ENCODE peak calls at places on chromosomes 2 and 18, in ten cellular contexts. D is mammary epithelial cell, O is body of pancreas, I is tibial artery, J is heart left ventricle, G is breast epithelium, F is lung, X is endodermal cell, B is prostate gland, K is pancreas. H is an unnamed sample. For H3K27me3 and H3K4me1, the result is how much of the 10 kb centered on the place peaks cover.

GRCh38 chr18:58967643-58968291 is 103.1 kb downstream of the ZNF532 start:
- DNase-seq in D (no peak), O (no peak), I (no peak), J (no peak), G (no peak), F (no peak), X (peak), B (no peak), K (no peak), H (no peak)

GRCh38 chr18:11884396-11885030 is 23.6 kb downstream of the MPPE1 start:
- DNase-seq in D (no peak), O (no peak), I (no peak), J (no peak), G (no peak), F (no peak), X (no peak), B (no peak), K (no peak), H (no peak)

GRCh38 chr2:239889641-239890055 is 135.5 kb downstream of the NDUFA10 start:
- DNase-seq in D (no peak), O (no peak), I (no peak), J (no peak), G (no peak), F (no peak), X (peak), B (no peak), K (no peak), H (no peak)

GRCh38 chr2:128363991-128364390 is 45.3 kb upstream of the HS6ST1 start:
- DNase-seq in D (no peak), O (no peak), I (peak), J (no peak), G (no peak), F (no peak), X (peak), B (no peak), K (no peak), H (no peak)

GRCh38 chr2:54676656-54677055 is 46.8 kb upstream of the EML6 start:
- DNase-seq in D (no peak), O (no peak), I (no peak), J (no peak), G (no peak), F (no peak), X (no peak), B (no peak), K (no peak), H (no peak)

GRCh38 chr2:220353897-220354296 is 726.5 kb downstream of the SLC4A3 start:
- DNase-seq in D (peak), O (no peak), I (no peak), J (no peak), G (no peak), F (no peak), X (no peak), B (no peak), K (no peak), H (no peak)

GRCh38 chr2:111678651-111679050 is 205.3 kb downstream of the ANAPC1 start:
- DNase-seq in D (peak), O (no peak), I (no peak), J (no peak), G (no peak), F (no peak), X (no peak), B (no peak), K (no peak), H (no peak)

GRCh38 chr18:58776084-58776483 is 88.6 kb upstream of the ZNF532 start:
- DNase-seq in D (no peak), O (no peak), I (no peak), J (no peak), G (no peak), F (no peak), X (no peak), B (no peak), K (no peak), H (no peak)

GRCh38 chr2:115129502-115129901 is 687.1 kb downstream of the DPP10 start:
- DNase-seq in D (no peak), O (no peak), I (no peak), J (no peak), G (no peak), F (no peak), X (no peak), B (no peak), K (no peak), H (no peak)

GRCh38 chr18:43893001-43893637 is 615.8 kb upstream of the SYT4 start:
- DNase-seq in D (peak), O (peak), I (no peak), J (no peak), G (no peak), F (no peak), X (no peak), B (no peak), K (no peak), H (no peak)

GRCh38 chr2:101625387-101625786 is 72.1 kb upstream of the MAP4K4 start:
- DNase-seq in D (peak), O (no peak), I (no peak), J (no peak), G (no peak), F (no peak), X (peak), B (no peak), K (no peak), H (no peak)

GRCh38 chr2:192828947-192829346 is 634.2 kb upstream of the TMEFF2 start:
- DNase-seq in D (no peak), O (no peak), I (peak), J (no peak), G (no peak), F (no peak), X (no peak), B (no peak), K (no peak), H (no peak)

GRCh38 chr2:136381245-136381644 is 263.3 kb upstream of the CXCR4 start:
- DNase-seq in D (no peak), O (no peak), I (no peak), J (no peak), G (no peak), F (no peak), X (no peak), B (no peak), K (no peak), H (no peak)

GRCh38 chr2:3113769-3114168 is 263.8 kb downstream of the EIPR1 start:
- DNase-seq in D (no peak), O (no peak), I (no peak), J (no peak), G (no peak), F (no peak), X (no peak), B (no peak), K (no peak), H (no peak)

GRCh38 chr2:196372276-196372809 is 201.0 kb upstream of the STK17B start:
- DNase-seq in D (no peak), O (no peak), I (no peak), J (no peak), G (no peak), F (no peak), X (no peak), B (no peak), K (no peak), H (no peak)

GRCh38 chr18:13537022-13537780 is 189.2 kb downstream of the FAM210A start:
- DNase-seq in D (no peak), O (no peak), I (no peak), J (no peak), G (no peak), F (no peak), X (peak), B (no peak), K (no peak), H (peak)

GRCh38 chr2:98710709-98711108 is 20.2 kb downstream of the MGAT4A start:
- DNase-seq in D (no peak), O (no peak), I (no peak), J (no peak), G (no peak), F (no peak), X (no peak), B (no peak), K (no peak), H (no peak)

GRCh38 chr2:166333809-166334208 is 41.9 kb downstream of the SCN9A start:
- DNase-seq in D (peak), O (no peak), I (no peak), J (no peak), G (no peak), F (no peak), X (no peak), B (no peak), K (no peak), H (no peak)

DNA sequence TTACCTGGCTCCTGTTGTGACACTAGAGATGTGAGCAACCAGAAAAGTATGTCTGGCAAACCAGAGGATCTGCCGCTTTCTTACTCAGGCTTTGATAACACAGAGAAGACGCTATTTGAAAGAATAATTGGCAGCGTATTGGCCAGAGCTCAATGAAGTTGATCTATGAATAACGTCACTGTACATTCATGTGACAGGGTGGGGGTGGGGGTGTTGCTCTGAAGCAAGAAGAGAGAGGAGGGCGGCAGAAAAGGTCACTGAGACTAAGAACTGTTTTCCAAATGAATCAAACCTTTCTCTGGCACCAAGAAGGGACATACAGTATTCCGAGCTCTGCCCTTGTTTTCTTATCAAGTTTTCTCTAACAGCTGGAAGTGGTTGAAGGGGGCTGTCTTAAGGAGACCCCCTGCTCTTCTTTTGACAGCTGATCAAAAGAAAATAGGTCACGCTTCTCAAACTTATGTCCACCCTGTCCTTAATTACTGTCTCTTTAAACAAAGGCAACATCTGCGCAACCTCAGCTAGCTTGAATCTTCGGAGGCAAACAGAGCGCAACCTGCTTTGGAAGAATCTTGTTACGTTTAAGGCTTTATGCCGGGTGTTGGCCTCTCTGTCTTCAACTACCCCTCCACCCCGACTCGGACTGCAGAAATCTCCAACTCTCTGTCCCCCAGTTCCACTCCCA is 1.5 kb upstream of the ONECUT2 start:
- DNase-seq in D (no peak), O (no peak), I (no peak), J (no peak), G (no peak), F (no peak), X (no peak), B (no peak), K (no peak), H (no peak)
- H3K27me3 ChIP-seq in D (half or more), O (half or more), I (half or more), J (half or more), G (half or more), F (under half), X (half or more), B (under half), K (half or more), H (half or more)

GRCh38 chr2:225310745-225311144 is 88.8 kb upstream of the NYAP2 start:
- DNase-seq in D (no peak), O (no peak), I (no peak), J (no peak), G (no peak), F (no peak), X (no peak), B (no peak), K (no peak), H (no peak)
- H3K4me1 ChIP-seq in D (under half), O (under half), I (under half), J (under half), G (under half), F (under half), X (under half), B (under half), K (under half), H (under half)

DNA sequence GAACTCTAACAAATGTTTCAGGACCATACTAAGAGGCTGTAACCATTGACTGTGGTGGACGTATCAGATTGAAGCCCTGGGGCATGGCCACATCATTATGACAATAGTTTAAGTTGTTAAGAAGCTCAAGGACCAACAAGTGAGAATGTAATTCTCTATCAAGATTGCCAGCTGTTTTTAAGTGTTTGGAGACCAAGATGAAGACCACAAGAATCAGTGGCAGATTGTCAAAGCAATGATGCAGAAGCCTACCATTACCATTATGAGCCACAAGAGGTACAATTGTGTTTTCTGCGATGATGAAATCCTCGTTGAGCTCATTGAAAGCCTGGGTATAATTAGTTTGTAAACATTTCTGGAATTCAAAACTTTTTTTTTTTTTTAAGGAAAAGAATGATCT is 261.1 kb upstream of the ZEB2 start:
- DNase-seq in D (no peak), O (no peak), I (no peak), J (no peak), G (no peak), F (no peak), X (no peak), B (no peak), K (no peak), H (no peak)
- TF ChIP-seq CTCF in D (no peak), O (no peak), I (no peak), J (no peak), G (no peak), F (no peak), X (peak), B (no peak), K (no peak), H (no peak)

GRCh38 chr2:1403565-1403964 is 9.7 kb upstream of the TPO start:
- DNase-seq in D (no peak), O (no peak), I (no peak), J (no peak), G (no peak), F (no peak), X (no peak), B (no peak), K (no peak), H (no peak)

GRCh38 chr2:1405967-1406366 is 7.3 kb upstream of the TPO start:
- DNase-seq in D (no peak), O (no peak), I (no peak), J (no peak), G (no peak), F (no peak), X (no peak), B (no peak), K (no peak), H (no peak)

GRCh38 chr2:1405124-1405523 is 8.1 kb upstream of the TPO start:
- DNase-seq in D (no peak), O (no peak), I (no peak), J (no peak), G (no peak), F (no peak), X (no peak), B (no peak), K (no peak), H (no peak)

GRCh38 chr2:1407950-1408695 is 5.1 kb upstream of the TPO start:
- DNase-seq in D (no peak), O (no peak), I (no peak), J (no peak), G (no peak), F (no peak), X (peak), B (no peak), K (no peak), H (no peak)

DNA sequence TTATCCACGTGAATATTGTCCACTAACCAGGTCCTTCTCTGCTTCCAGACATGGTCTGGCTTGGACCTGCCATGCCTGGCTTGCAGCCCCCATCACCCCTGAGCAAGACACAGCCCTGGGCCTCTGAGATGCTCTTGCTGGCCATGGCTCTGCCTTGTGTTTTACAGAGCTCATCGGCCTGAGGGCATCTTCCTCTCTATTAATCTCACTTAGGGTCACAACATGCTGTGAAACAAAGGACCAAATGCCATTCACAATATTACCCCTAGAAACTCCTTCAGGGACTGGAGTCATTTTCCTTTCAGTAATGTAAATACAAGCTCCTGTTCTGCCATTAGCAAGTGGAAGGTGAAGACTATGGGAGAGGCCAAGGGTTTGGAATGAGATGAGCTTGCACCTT is 6.8 kb upstream of the TPO start:
- DNase-seq in D (no peak), O (no peak), I (no peak), J (no peak), G (no peak), F (no peak), X (peak), B (no peak), K (no peak), H (no peak)
- H3K27me3 ChIP-seq in D (under half), O (under half), I (under half), J (under half), G (under half), F (under half), X (under half), B (under half), K (under half), H (under half)

DNA sequence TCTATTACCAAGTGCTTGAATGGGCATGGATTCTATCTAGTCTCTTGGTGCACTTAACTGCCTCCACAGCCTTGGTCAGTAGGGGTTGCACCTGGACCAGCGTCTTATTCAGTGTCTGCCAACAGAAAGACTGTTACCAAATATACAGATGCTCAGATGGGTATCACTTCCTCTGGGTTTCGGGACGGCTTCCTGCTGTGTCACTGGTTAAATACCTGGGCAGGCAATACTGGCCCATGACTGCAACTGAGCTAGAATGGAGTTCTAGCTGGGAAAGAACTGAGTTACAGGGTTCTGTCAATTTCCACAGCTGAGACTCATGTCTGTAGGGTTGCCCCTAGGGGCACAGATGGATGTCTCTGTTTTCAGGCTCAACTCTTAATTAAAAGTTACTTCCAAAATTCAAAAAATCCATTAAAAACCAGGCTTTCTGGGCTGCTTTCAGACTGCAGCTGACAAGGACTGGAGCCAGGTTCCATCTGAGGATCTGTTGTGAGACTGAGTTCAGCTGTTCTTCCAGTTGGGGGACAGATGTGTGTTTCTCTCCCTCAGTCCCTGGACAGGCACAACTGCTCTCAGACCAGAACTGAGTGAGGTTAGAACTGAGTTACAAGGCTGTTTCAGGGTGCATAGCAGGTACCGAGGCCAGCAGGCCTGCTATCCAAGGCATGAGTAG is 789.6 kb upstream of the SLC8A1 start:
- DNase-seq in D (no peak), O (no peak), I (no peak), J (no peak), G (no peak), F (no peak), X (no peak), B (no peak), K (no peak), H (no peak)
- H3K4me1 ChIP-seq in D (under half), O (under half), I (under half), J (under half), G (under half), F (under half), X (under half), B (under half), K (under half), H (under half)

GRCh38 chr18:3885209-3885792 is 435.3 kb downstream of the TGIF1 start:
- DNase-seq in D (no peak), O (no peak), I (no peak), J (no peak), G (no peak), F (no peak), X (no peak), B (no peak), K (no peak), H (no peak)
- TF ChIP-seq CTCF in D (peak), O (no peak), I (no peak), J (no peak), G (no peak), F (no peak), X (peak), B (no peak), K (no peak), H (no peak)

DNA sequence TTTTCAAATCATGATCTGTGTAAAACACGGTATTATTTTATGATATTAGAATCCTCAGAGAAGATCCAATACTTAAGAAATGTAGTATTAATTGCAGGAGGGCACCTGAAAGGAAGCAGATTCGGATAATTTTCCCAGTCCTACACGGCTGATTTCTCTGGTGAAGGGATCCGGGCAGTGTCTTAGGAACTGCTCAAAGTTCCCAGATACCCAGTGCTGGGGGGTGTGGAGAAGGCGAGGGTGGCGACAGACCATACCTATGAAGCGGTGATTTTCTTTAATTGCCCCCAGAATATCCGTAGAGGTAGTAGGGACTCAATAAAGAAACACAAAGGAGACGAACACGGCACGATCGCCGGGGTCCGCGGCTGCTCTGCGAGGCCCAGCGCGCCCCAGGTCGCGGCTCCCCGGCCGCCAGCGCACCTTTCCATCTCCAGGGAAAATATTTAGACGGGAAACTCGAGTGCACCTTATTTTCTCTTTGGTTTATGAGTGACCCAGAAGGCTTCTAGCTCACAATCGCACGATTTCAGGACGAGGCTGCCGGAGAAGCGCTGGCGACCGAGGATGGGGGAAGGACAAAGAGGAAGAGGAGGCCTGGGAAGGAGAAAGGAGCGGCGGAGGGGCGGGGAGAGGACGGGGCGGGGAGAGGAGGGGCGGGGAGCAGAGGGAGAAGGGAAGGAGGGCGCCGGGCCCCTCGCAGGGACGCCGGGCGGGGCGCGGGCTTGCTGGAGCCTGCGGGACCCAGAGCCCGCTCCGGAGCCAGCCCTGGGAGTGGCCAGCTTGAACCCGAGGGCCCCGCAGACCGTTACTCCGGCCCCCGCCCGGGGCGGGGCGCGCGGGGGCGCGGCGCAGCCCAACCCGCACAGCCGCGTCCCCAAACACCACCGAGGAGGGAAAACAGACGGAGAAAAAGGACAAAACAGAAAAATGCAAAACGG is 1.2 kb upstream of the SOX11 start:
- DNase-seq in D (no peak), O (no peak), I (no peak), J (no peak), G (no peak), F (no peak), X (peak), B (no peak), K (no peak), H (no peak)
- H3K27me3 ChIP-seq in D (under half), O (under half), I (half or more), J (half or more), G (half or more), F (under half), X (under half), B (under half), K (half or more), H (under half)